ENCODE peak calls at places on chromosomes 1 and 21, in eight cellular contexts. D is stimulated activated CD4-positive, alpha-beta T cell treated with anti-CD3 and anti-CD28 coated beads, Interleukin-4, amount 100 ng/mL, for 48 hours; O is cerebellum; L is smooth muscle cell of the brain vasculature; P is NCI-H524; B is iris pigment epithelial cell; I is GM23338; X is mesendoderm. V is an unnamed sample.

GRCh38 chr1:208455821-208456220 is 211.6 kb upstream of the PLXNA2 start:
- DNase-seq in I (no peak), P (peak), B (peak), L (no peak), O (no peak), D (no peak), X (no peak), V (no peak)

GRCh38 chr1:204295666-204296065 is 64.1 kb downstream of the PLEKHA6 start:
- DNase-seq in O (no peak), P (no peak), B (peak), I (no peak), L (no peak), D (no peak), X (no peak), V (no peak)

GRCh38 chr1:85898861-85899260 is 190.6 kb upstream of the ZNHIT6 start:
- DNase-seq in X (no peak), L (no peak), I (no peak), O (no peak), B (peak), D (no peak), P (no peak), V (peak)

GRCh38 chr1:18923721-18924610 is 21.6 kb upstream of the ALDH4A1 start:
- DNase-seq in I (no peak), P (peak), O (no peak), B (no peak), L (no peak), X (no peak), D (no peak), V (peak)

GRCh38 chr1:35031103-35031452 is 667 bp downstream of the ZMYM6 start:
- DNase-seq in D (peak), L (peak), O (peak), B (peak), X (peak), P (peak), I (peak), V (peak)

GRCh38 chr1:228272831-228273571 is 65.2 kb downstream of the OBSCN start:
- DNase-seq in O (peak), D (no peak), P (no peak), X (no peak), B (no peak), L (no peak), I (no peak), V (no peak)

GRCh38 chr1:150973826-150974579 is 632 bp downstream of the CERS2 start:
- DNase-seq in P (peak), B (no peak), D (peak), X (peak), L (no peak), O (peak), I (peak), V (no peak)

GRCh38 chr1:173429517-173430477 is 47.3 kb upstream of the PRDX6 start:
- DNase-seq in P (peak), O (no peak), D (peak), X (peak), I (peak), L (peak), B (peak), V (peak)

GRCh38 chr1:183070923-183071618 is 47.9 kb downstream of the LAMC1 start:
- DNase-seq in O (no peak), P (no peak), I (peak), B (peak), L (peak), X (peak), D (no peak), V (peak)

GRCh38 chr1:37919277-37919676 is 27.6 kb downstream of the INPP5B start:
- DNase-seq in D (no peak), P (no peak), I (peak), L (no peak), O (no peak), B (peak), X (peak), V (peak)

GRCh38 chr21:39161064-39161463 is 22.2 kb downstream of the PSMG1 start:
- DNase-seq in I (no peak), B (no peak), O (no peak), P (no peak), L (no peak), X (peak), D (no peak), V (no peak)

GRCh38 chr21:36575306-36575705 is 95.4 kb upstream of the CLDN14 start:
- DNase-seq in X (no peak), L (no peak), O (no peak), P (no peak), D (no peak), I (no peak), B (no peak), V (no peak)

GRCh38 chr1:53346814-53347176 is 18.9 kb upstream of the LRP8 start:
- DNase-seq in L (no peak), I (no peak), D (no peak), P (no peak), O (no peak), X (no peak), B (no peak), V (no peak)

GRCh38 chr1:7539772-7540175 is 231.3 kb upstream of the VAMP3 start:
- DNase-seq in D (peak), X (peak), O (peak), B (peak), P (peak), I (peak), L (no peak), V (peak)

GRCh38 chr1:214102907-214103306 is 115.1 kb downstream of the PROX1 start:
- DNase-seq in P (no peak), X (no peak), O (no peak), I (no peak), L (peak), B (peak), D (no peak), V (peak)

GRCh38 chr1:56200446-56200845 is 378.9 kb downstream of the PLPP3 start:
- DNase-seq in I (no peak), D (no peak), B (no peak), L (no peak), O (no peak), X (no peak), P (no peak), V (no peak)

GRCh38 chr1:158728510-158729225 is 8.1 kb upstream of the OR6K3 start:
- DNase-seq in B (no peak), P (no peak), D (no peak), I (no peak), O (no peak), X (no peak), L (no peak), V (no peak)

GRCh38 chr1:202144510-202145324 is at the start of gene ARL8A:
- DNase-seq in O (peak), I (peak), P (peak), D (peak), X (no peak), L (no peak), B (peak), V (no peak)

GRCh38 chr1:31617917-31618746 is 643 bp downstream of the HCRTR1 start:
- DNase-seq in B (peak), P (peak), D (peak), L (no peak), X (peak), O (peak), I (peak), V (peak)

GRCh38 chr1:184225501-184226487 is 161.0 kb upstream of the C1orf21 start:
- DNase-seq in B (no peak), O (peak), I (peak), P (peak), X (no peak), D (no peak), L (no peak), V (no peak)

GRCh38 chr1:173364827-173365226 is 112.3 kb upstream of the PRDX6 start:
- DNase-seq in D (no peak), P (no peak), B (no peak), X (peak), I (peak), O (no peak), L (no peak), V (no peak)

GRCh38 chr1:71044833-71045232 is 2.8 kb downstream of the PTGER3 start:
- DNase-seq in O (no peak), L (no peak), X (no peak), B (no peak), D (no peak), I (no peak), P (no peak), V (no peak)

GRCh38 chr1:58104960-58105359 is 441.6 kb downstream of the OMA1 start:
- DNase-seq in X (no peak), P (no peak), D (no peak), B (no peak), O (no peak), L (no peak), I (no peak), V (no peak)

GRCh38 chr1:79255421-79255820 is 248.9 kb upstream of the ADGRL4 start:
- DNase-seq in P (no peak), X (no peak), I (no peak), O (no peak), B (no peak), D (no peak), L (no peak), V (no peak)

GRCh38 chr1:205688171-205688570 is 7.9 kb upstream of the SLC45A3 start:
- DNase-seq in X (peak), I (no peak), L (no peak), B (no peak), D (no peak), O (no peak), P (no peak), V (no peak)

GRCh38 chr21:29232601-29233541 is 65.9 kb upstream of the BACH1 start:
- DNase-seq in P (no peak), D (no peak), O (no peak), B (peak), L (no peak), I (no peak), X (peak), V (peak)

GRCh38 chr21:32456497-32456918 is 44.0 kb downstream of the EVA1C start:
- DNase-seq in X (no peak), I (no peak), D (no peak), O (no peak), P (no peak), L (no peak), B (peak), V (peak)

GRCh38 chr1:242946206-242946605 is 308.9 kb downstream of the CEP170 start:
- DNase-seq in O (no peak), L (no peak), I (no peak), D (no peak), X (no peak), B (no peak), P (no peak), V (no peak)

GRCh38 chr1:17829579-17829978 is 74.4 kb downstream of the ACTL8 start:
- DNase-seq in I (no peak), X (no peak), P (peak), B (no peak), L (no peak), D (no peak), O (no peak), V (no peak)

GRCh38 chr1:9203623-9204022 is 31.0 kb upstream of the H6PD start:
- DNase-seq in I (no peak), D (no peak), P (no peak), B (no peak), X (no peak), O (no peak), L (no peak), V (no peak)

GRCh38 chr21:17818158-17819113 is 720 bp downstream of the C21orf91 start:
- DNase-seq in X (peak), D (peak), L (no peak), B (peak), O (peak), P (peak), I (peak), V (peak)

GRCh38 chr1:8097077-8097799 is 71.1 kb upstream of the ERRFI1 start:
- DNase-seq in I (no peak), D (no peak), P (peak), O (no peak), X (no peak), B (peak), L (no peak), V (peak)

GRCh38 chr1:210980082-210980481 is 153.9 kb downstream of the KCNH1 start:
- DNase-seq in I (no peak), X (no peak), L (no peak), P (no peak), D (no peak), O (no peak), B (no peak), V (no peak)